ENCODE peak calls at places on chromosomes 4 and X, in five cellular contexts. One of them, this sample, is unnamed.

GRCh38 chr4:119093042-119093827 is 42.4 kb upstream of the MYOZ2 start:
- DNase-seq in prostate gland: no peak
- DNase-seq in hepatocyte: no peak
- DNase-seq in mammary epithelial cell: no peak
- DNase-seq in transverse colon: no peak
- DNase-seq in this sample: no peak

GRCh38 chr4:120694973-120695372 is 227.6 kb downstream of the PRDM5 start:
- DNase-seq in transverse colon: peak; percentile 51
- DNase-seq in hepatocyte: peak; percentile 72
- DNase-seq in prostate gland: no peak
- DNase-seq in mammary epithelial cell: peak; percentile 75
- DNase-seq in this sample: peak; percentile 66

GRCh38 chrX:131792789-131793462 is 230.2 kb upstream of the STK26 start:
- DNase-seq in mammary epithelial cell: peak; percentile 84
- DNase-seq in prostate gland: no peak
- DNase-seq in transverse colon: peak; percentile 92
- DNase-seq in hepatocyte: no peak
- DNase-seq in this sample: no peak

GRCh38 chrX:43481601-43482000 is 174.5 kb upstream of the MAOA start:
- DNase-seq in mammary epithelial cell: no peak
- DNase-seq in transverse colon: no peak
- DNase-seq in prostate gland: no peak
- DNase-seq in hepatocyte: no peak
- DNase-seq in this sample: no peak

GRCh38 chr4:99734583-99735322 is 77.1 kb upstream of the C4orf54 start:
- DNase-seq in prostate gland: no peak
- DNase-seq in transverse colon: no peak
- DNase-seq in mammary epithelial cell: no peak
- DNase-seq in hepatocyte: no peak
- DNase-seq in this sample: no peak

GRCh38 chrX:9144643-9145290 is 110.8 kb upstream of the FAM9B start:
- DNase-seq in hepatocyte: no peak
- DNase-seq in mammary epithelial cell: no peak
- DNase-seq in prostate gland: no peak
- DNase-seq in transverse colon: no peak
- DNase-seq in this sample: no peak

GRCh38 chrX:53317365-53318069 is 36.1 kb upstream of the IQSEC2 start:
- DNase-seq in mammary epithelial cell: peak; percentile 28
- DNase-seq in prostate gland: peak; percentile 41
- DNase-seq in transverse colon: peak; percentile 72
- DNase-seq in hepatocyte: peak; percentile 73
- DNase-seq in this sample: peak; percentile 72

GRCh38 chrX:68827848-68828562 is 816 bp upstream of the EFNB1 start:
- DNase-seq in hepatocyte: peak; percentile 87
- DNase-seq in mammary epithelial cell: peak; percentile 70
- DNase-seq in transverse colon: peak; percentile 88
- DNase-seq in prostate gland: peak; percentile 74
- DNase-seq in this sample: peak; percentile 80

GRCh38 chr4:73345399-73345975 is 58.6 kb upstream of the ALB start:
- DNase-seq in prostate gland: no peak
- DNase-seq in hepatocyte: peak; percentile 35
- DNase-seq in transverse colon: no peak
- DNase-seq in mammary epithelial cell: no peak
- DNase-seq in this sample: no peak

GRCh38 chrX:20300822-20301221 is 34.1 kb upstream of the RPS6KA3 start:
- DNase-seq in hepatocyte: no peak
- DNase-seq in mammary epithelial cell: no peak
- DNase-seq in transverse colon: no peak
- DNase-seq in prostate gland: no peak
- DNase-seq in this sample: no peak

GRCh38 chr4:138188406-138189084 is 53.6 kb downstream of the SLC7A11 start:
- DNase-seq in transverse colon: no peak
- DNase-seq in prostate gland: no peak
- DNase-seq in hepatocyte: no peak
- DNase-seq in mammary epithelial cell: peak; percentile 62
- DNase-seq in this sample: no peak

GRCh38 chrX:121208563-121208962 is 161.2 kb downstream of the GLUD2 start:
- DNase-seq in transverse colon: no peak
- DNase-seq in mammary epithelial cell: no peak
- DNase-seq in prostate gland: no peak
- DNase-seq in hepatocyte: no peak
- DNase-seq in this sample: no peak

GRCh38 chr4:116925900-116926457 is 159.4 kb downstream of the TRAM1L1 start:
- DNase-seq in prostate gland: no peak
- DNase-seq in mammary epithelial cell: no peak
- DNase-seq in hepatocyte: peak; percentile 56
- DNase-seq in transverse colon: no peak
- DNase-seq in this sample: peak; percentile 13

GRCh38 chr4:99856166-99856565 is 38.1 kb downstream of the LAMTOR3 start:
- DNase-seq in transverse colon: no peak
- DNase-seq in prostate gland: no peak
- DNase-seq in hepatocyte: no peak
- DNase-seq in mammary epithelial cell: peak; percentile 72
- DNase-seq in this sample: no peak

GRCh38 chr4:26576171-26576829 is 7.6 kb upstream of the TBC1D19 start:
- DNase-seq in transverse colon: no peak
- DNase-seq in mammary epithelial cell: no peak
- DNase-seq in prostate gland: no peak
- DNase-seq in hepatocyte: peak; percentile 39
- DNase-seq in this sample: no peak

GRCh38 chr4:26826721-26827120 is 33.9 kb upstream of the STIM2 start:
- DNase-seq in transverse colon: peak; percentile 44
- DNase-seq in hepatocyte: no peak
- DNase-seq in prostate gland: no peak
- DNase-seq in mammary epithelial cell: no peak
- DNase-seq in this sample: no peak

GRCh38 chr4:41517747-41518146 is 20.2 kb upstream of the LIMCH1 start:
- DNase-seq in prostate gland: no peak
- DNase-seq in hepatocyte: no peak
- DNase-seq in transverse colon: no peak
- DNase-seq in mammary epithelial cell: no peak
- DNase-seq in this sample: no peak

GRCh38 chr4:26183017-26183416 is 137.8 kb upstream of the RBPJ start:
- DNase-seq in hepatocyte: no peak
- DNase-seq in mammary epithelial cell: peak; percentile 14
- DNase-seq in transverse colon: no peak
- DNase-seq in prostate gland: no peak
- DNase-seq in this sample: no peak

GRCh38 chr4:41656572-41657301 is 91.8 kb downstream of the PHOX2B start:
- DNase-seq in mammary epithelial cell: no peak
- DNase-seq in prostate gland: no peak
- DNase-seq in transverse colon: no peak
- DNase-seq in hepatocyte: no peak
- DNase-seq in this sample: no peak

GRCh38 chrX:154732421-154733071 is 18.3 kb downstream of the GAB3 start:
- DNase-seq in transverse colon: no peak
- DNase-seq in mammary epithelial cell: peak; percentile 51
- DNase-seq in hepatocyte: no peak
- DNase-seq in prostate gland: no peak
- DNase-seq in this sample: no peak

GRCh38 chr4:122758033-122758432 is 25.5 kb downstream of the BBS12 start:
- DNase-seq in transverse colon: peak; percentile 29
- DNase-seq in prostate gland: no peak
- DNase-seq in hepatocyte: peak; percentile 67
- DNase-seq in mammary epithelial cell: no peak
- DNase-seq in this sample: no peak

GRCh38 chrX:17736478-17736855 is 826 bp upstream of the SCML1 start:
- DNase-seq in mammary epithelial cell: no peak
- DNase-seq in prostate gland: no peak
- DNase-seq in transverse colon: no peak
- DNase-seq in hepatocyte: no peak
- DNase-seq in this sample: no peak

GRCh38 chr4:107083-107443 is 17.2 kb upstream of the ZNF718 start:
- DNase-seq in prostate gland: no peak
- DNase-seq in transverse colon: no peak
- DNase-seq in mammary epithelial cell: no peak
- DNase-seq in hepatocyte: no peak
- DNase-seq in this sample: no peak
- H3K9me3 ChIP-seq in prostate gland: no peaks in the 10 kb centered on the region
- H3K9me3 ChIP-seq in transverse colon: peaks cover 18% of the 10 kb centered on the region
- H3K9me3 ChIP-seq in mammary epithelial cell: peaks cover 48% of the 10 kb centered on the region
- H3K9me3 ChIP-seq in hepatocyte: no peaks in the 10 kb centered on the region
- H3K9me3 ChIP-seq in this sample: peaks cover 5% of the 10 kb centered on the region

GRCh38 chrX:129682979-129683378 is 28.2 kb upstream of the APLN start:
- DNase-seq in mammary epithelial cell: no peak
- DNase-seq in transverse colon: no peak
- DNase-seq in hepatocyte: no peak
- DNase-seq in prostate gland: no peak
- DNase-seq in this sample: no peak

GRCh38 chrX:129678176-129678880 is 23.6 kb upstream of the APLN start:
- DNase-seq in mammary epithelial cell: no peak
- DNase-seq in hepatocyte: peak; percentile 37
- DNase-seq in transverse colon: peak; percentile 61
- DNase-seq in prostate gland: no peak
- DNase-seq in this sample: peak; percentile 37

GRCh38 chrX:129678881-129679195 is 24.1 kb upstream of the APLN start:
- DNase-seq in prostate gland: no peak
- DNase-seq in transverse colon: no peak
- DNase-seq in mammary epithelial cell: no peak
- DNase-seq in hepatocyte: no peak
- DNase-seq in this sample: no peak

DNA sequence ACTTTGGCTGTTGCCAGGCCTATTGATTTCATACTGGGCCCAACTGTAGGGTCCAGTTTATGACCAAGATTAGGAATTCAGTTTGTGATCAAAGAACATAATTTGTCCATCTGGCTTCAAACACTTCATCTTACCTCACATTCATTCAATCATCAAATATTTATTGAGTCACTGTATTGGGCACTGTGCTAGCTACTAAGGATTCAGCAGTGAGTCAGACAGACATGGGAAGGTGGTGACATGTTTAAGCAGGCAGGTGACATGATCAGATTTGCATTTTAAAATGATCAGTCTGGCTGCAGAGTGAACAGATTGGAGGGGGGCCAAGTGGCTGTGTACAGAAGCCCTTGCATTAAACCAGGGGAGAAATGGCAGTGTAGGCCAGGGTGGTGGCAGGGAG is 25.1 kb upstream of the APLN start:
- DNase-seq in mammary epithelial cell: peak; percentile 75
- DNase-seq in hepatocyte: no peak
- DNase-seq in prostate gland: peak; percentile 26
- DNase-seq in transverse colon: no peak
- DNase-seq in this sample: no peak
- TF ChIP-seq CTCF in mammary epithelial cell: no peak
- TF ChIP-seq CTCF in hepatocyte: no peak
- TF ChIP-seq CTCF in prostate gland: no peak
- TF ChIP-seq CTCF in transverse colon: no peak
- TF ChIP-seq CTCF in this sample: no peak

DNA sequence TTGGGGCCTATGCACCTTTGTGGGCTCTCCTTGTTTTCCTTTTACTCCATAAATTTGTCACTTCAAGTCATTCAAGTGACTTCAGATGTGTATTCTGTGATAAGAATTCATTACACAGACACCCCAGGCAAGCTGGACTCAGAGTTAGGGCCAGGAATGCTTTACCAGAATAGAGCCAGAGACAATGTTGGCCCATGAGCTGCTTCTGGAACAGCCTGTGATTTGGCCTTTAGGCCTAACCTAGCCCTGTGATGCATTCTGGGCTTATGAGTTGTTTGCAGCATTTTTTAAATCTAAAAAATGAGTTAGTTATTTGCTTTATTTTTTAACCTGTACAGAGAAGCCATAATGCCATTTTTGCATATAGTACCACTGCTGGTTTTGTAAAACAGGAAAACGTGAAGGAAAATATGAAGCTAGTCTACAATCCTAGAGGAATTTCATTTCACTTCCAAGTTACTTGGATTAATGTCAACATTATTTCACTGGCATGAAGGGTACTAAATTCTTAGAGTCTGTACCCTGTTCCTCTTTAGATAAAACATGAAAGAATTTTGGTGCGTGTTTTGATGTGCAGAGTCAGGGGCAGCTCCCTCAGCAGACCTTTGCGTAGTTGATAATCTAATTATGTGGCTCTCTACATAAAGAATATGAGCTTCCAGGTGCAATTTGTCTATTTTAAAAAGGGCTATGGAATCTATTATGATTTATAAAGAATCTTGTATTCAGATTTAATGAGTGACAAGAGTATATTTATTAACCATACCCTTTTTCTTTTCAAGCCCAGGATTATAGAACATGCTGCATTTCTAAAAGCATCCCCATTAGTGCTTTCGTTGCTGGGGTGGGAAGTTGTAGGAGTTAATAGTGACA is 84.7 kb downstream of the ARHGAP10 start:
- DNase-seq in mammary epithelial cell: no peak
- DNase-seq in hepatocyte: no peak
- DNase-seq in transverse colon: no peak
- DNase-seq in prostate gland: no peak
- DNase-seq in this sample: no peak
- H3K4me1 ChIP-seq in mammary epithelial cell: peaks cover 30% of the 10 kb centered on the region
- H3K4me1 ChIP-seq in hepatocyte: peaks cover 22% of the 10 kb centered on the region
- H3K4me1 ChIP-seq in transverse colon: peaks cover 55% of the 10 kb centered on the region
- H3K4me1 ChIP-seq in prostate gland: no peaks in the 10 kb centered on the region
- H3K4me1 ChIP-seq in this sample: peaks cover 26% of the 10 kb centered on the region

GRCh38 chr4:19298998-19299397 is 952.7 kb upstream of the SLIT2 start:
- DNase-seq in hepatocyte: peak; percentile 5
- DNase-seq in mammary epithelial cell: no peak
- DNase-seq in prostate gland: no peak
- DNase-seq in transverse colon: no peak
- DNase-seq in this sample: no peak

GRCh38 chr4:19293080-19293479 is 958.6 kb upstream of the SLIT2 start:
- DNase-seq in mammary epithelial cell: no peak
- DNase-seq in hepatocyte: no peak
- DNase-seq in transverse colon: no peak
- DNase-seq in prostate gland: no peak
- DNase-seq in this sample: no peak
- H3K9me3 ChIP-seq in mammary epithelial cell: peaks cover 3% of the 10 kb centered on the region
- H3K9me3 ChIP-seq in hepatocyte: no peaks in the 10 kb centered on the region
- H3K9me3 ChIP-seq in transverse colon: peaks cover 22% of the 10 kb centered on the region
- H3K9me3 ChIP-seq in prostate gland: no peaks in the 10 kb centered on the region
- H3K9me3 ChIP-seq in this sample: no peaks in the 10 kb centered on the region

This sample was measured in BE2C.